ENCODE peak calls at places on chromosomes 13 and 19, in six cellular contexts. D is activated CD4-positive, alpha-beta T cell treated with anti-CD3 and anti-CD28 coated beads for 1 hour; Q is kidney tubule cell; L is GM12892; E is cardiac fibroblast; B is left cardiac atrium. T is an unnamed sample.

GRCh38 chr19:57559008-57559403 is 657 bp downstream of the ZNF550 start:
- DNase-seq in D (no peak), Q (peak), L (peak), E (peak), B (peak), T (no peak)

GRCh38 chr13:59230484-59231264 is 933.1 kb downstream of the DIAPH3 start:
- DNase-seq in D (no peak), Q (peak), L (no peak), E (no peak), B (no peak), T (no peak)

GRCh38 chr13:112056284-112056727 is 10.6 kb upstream of the SOX1 start:
- DNase-seq in D (no peak), Q (no peak), L (no peak), E (no peak), B (no peak), T (no peak)

GRCh38 chr19:1221141-1221903 is 15.7 kb downstream of the STK11 start:
- DNase-seq in D (no peak), Q (peak), L (no peak), E (peak), B (peak), T (peak)

GRCh38 chr19:55406869-55407624 is 541 bp downstream of the UBE2S start:
- DNase-seq in D (no peak), Q (peak), L (peak), E (peak), B (peak), T (peak)

GRCh38 chr13:36428083-36428482 is 4.2 kb upstream of the CCNA1 start:
- DNase-seq in D (no peak), Q (peak), L (no peak), E (peak), B (no peak), T (no peak)

GRCh38 chr19:6239401-6239844 is 40.4 kb downstream of the MLLT1 start:
- DNase-seq in D (no peak), Q (peak), L (no peak), E (peak), B (no peak), T (peak)

GRCh38 chr13:106117035-106117434 is 418.4 kb downstream of the EFNB2 start:
- DNase-seq in D (no peak), Q (no peak), L (no peak), E (no peak), B (no peak), T (peak)

GRCh38 chr13:73677041-73677589 is 457.1 kb downstream of the KLF12 start:
- DNase-seq in D (no peak), Q (peak), L (no peak), E (peak), B (no peak), T (peak)

GRCh38 chr13:26022538-26023292 is 29.1 kb downstream of the SHISA2 start:
- DNase-seq in D (no peak), Q (peak), L (no peak), E (peak), B (peak), T (peak)

GRCh38 chr13:40895715-40896184 is 106.3 kb downstream of the SLC25A15 start:
- DNase-seq in D (no peak), Q (peak), L (no peak), E (no peak), B (no peak), T (no peak)

GRCh38 chr13:53249236-53249635 is 220.6 kb downstream of the OLFM4 start:
- DNase-seq in D (no peak), Q (no peak), L (no peak), E (no peak), B (no peak), T (no peak)

GRCh38 chr19:35223084-35223790 is 5.3 kb downstream of the FAM187B start:
- DNase-seq in D (no peak), Q (no peak), L (no peak), E (no peak), B (no peak), T (no peak)

GRCh38 chr19:4300589-4300988 is 1.6 kb downstream of the TMIGD2 start:
- DNase-seq in D (no peak), Q (no peak), L (no peak), E (no peak), B (no peak), T (no peak)

GRCh38 chr13:87147076-87147475 is 524.1 kb upstream of the SLITRK5 start:
- DNase-seq in D (no peak), Q (peak), L (no peak), E (peak), B (no peak), T (no peak)

GRCh38 chr19:7772752-7773291 is 9.8 kb downstream of the CLEC4M start:
- DNase-seq in D (no peak), Q (peak), L (no peak), E (peak), B (no peak), T (no peak)

GRCh38 chr19:17671906-17672305 is 16.2 kb downstream of the UNC13A start:
- DNase-seq in D (no peak), Q (peak), L (no peak), E (peak), B (no peak), T (peak)

GRCh38 chr13:112454648-112455334 is 78.6 kb downstream of the SPACA7 start:
- DNase-seq in D (no peak), Q (no peak), L (no peak), E (no peak), B (no peak), T (no peak)

GRCh38 chr13:37899753-37900152 is 30.2 kb upstream of the TRPC4 start:
- DNase-seq in D (no peak), Q (no peak), L (no peak), E (no peak), B (no peak), T (no peak)